ENCODE peak calls at places on chromosomes 7 and 10, in nine cellular contexts. W is AG09309, X is HL-60, T is retinal pigment epithelial cell, K is astrocyte of the spinal cord, M is BJ, Y is psoas muscle, A is MM.1S, L is HepG2. E is an unnamed sample.

GRCh38 chr10:103396789-103397087 is 312 bp downstream of the PDCD11 start:
- DNase-seq in W (no peak), X (no peak), T (no peak), K (no peak), M (no peak), Y (no peak), A (no peak), L (no peak), E (no peak)

GRCh38 chr10:60425392-60426110 is 35.9 kb upstream of the ANK3 start:
- DNase-seq in W (no peak), X (no peak), T (peak; percentile 55), K (peak; percentile 73), M (no peak), Y (no peak), A (no peak), L (no peak), E (no peak)

GRCh38 chr10:91758303-91759146 is 39.7 kb upstream of the TNKS2 start:
- DNase-seq in W (peak; percentile 18), X (no peak), T (no peak), K (peak; percentile 79), M (peak; percentile 7), Y (no peak), A (peak; percentile 73), L (peak; percentile 72), E (peak; percentile 29)

GRCh38 chr7:142806021-142806353 is 35.2 kb downstream of the PRSS2 start:
- DNase-seq in W (no peak), X (no peak), T (no peak), K (no peak), M (no peak), Y (no peak), A (no peak), L (no peak), E (no peak)

GRCh38 chr10:60594476-60595051 is 183.7 kb upstream of the CDK1 start:
- DNase-seq in W (peak; percentile 5), X (no peak), T (no peak), K (peak; percentile 24), M (no peak), Y (no peak), A (no peak), L (no peak), E (no peak)

GRCh38 chr10:97020452-97021400 is 165.0 kb downstream of the SLIT1 start:
- DNase-seq in W (no peak), X (no peak), T (peak; percentile 45), K (peak; percentile 41), M (no peak), Y (peak; percentile 74), A (no peak), L (no peak), E (no peak)

GRCh38 chr7:135620980-135621850 is 41.1 kb upstream of the STMP1 start:
- DNase-seq in W (peak; percentile 80), X (peak; percentile 11), T (peak; percentile 58), K (peak; percentile 93), M (peak; percentile 65), Y (no peak), A (peak; percentile 65), L (peak; percentile 74), E (peak; percentile 63)

GRCh38 chr7:133796778-133797177 is 330.4 kb upstream of the LRGUK start:
- DNase-seq in W (no peak), X (no peak), T (no peak), K (no peak), M (no peak), Y (no peak), A (no peak), L (no peak), E (no peak)

GRCh38 chr10:17439552-17439951 is 14.8 kb downstream of the ST8SIA6 start:
- DNase-seq in W (no peak), X (no peak), T (no peak), K (no peak), M (no peak), Y (no peak), A (no peak), L (no peak), E (no peak)

GRCh38 chr10:988667-989545 is 672 bp downstream of the GTPBP4 start:
- DNase-seq in W (no peak), X (no peak), T (no peak), K (no peak), M (no peak), Y (no peak), A (no peak), L (no peak), E (no peak)

GRCh38 chr7:120028636-120029035 is 244.3 kb upstream of the KCND2 start:
- DNase-seq in W (no peak), X (no peak), T (no peak), K (no peak), M (no peak), Y (no peak), A (no peak), L (no peak), E (peak; percentile 1)

GRCh38 chr10:48725708-48726107 is 41.0 kb downstream of the WDFY4 start:
- DNase-seq in W (no peak), X (no peak), T (no peak), K (no peak), M (no peak), Y (no peak), A (no peak), L (no peak), E (no peak)

GRCh38 chr10:24208661-24209420 is at the start of gene KIAA1217:
- DNase-seq in W (no peak), X (no peak), T (no peak), K (peak; percentile 61), M (no peak), Y (peak; percentile 88), A (peak; percentile 48), L (peak; percentile 76), E (peak; percentile 14)

GRCh38 chr10:101840102-101840684 is 3.4 kb downstream of the KCNIP2 start:
- DNase-seq in W (no peak), X (no peak), T (no peak), K (no peak), M (no peak), Y (no peak), A (no peak), L (no peak), E (no peak)

GRCh38 chr7:45709168-45710034 is 135.2 kb downstream of the ADCY1 start:
- DNase-seq in W (no peak), X (no peak), T (no peak), K (no peak), M (peak; percentile 32), Y (peak; percentile 79), A (no peak), L (no peak), E (peak; percentile 33)

GRCh38 chr10:486668-487067 is 202.8 kb downstream of the DIP2C start:
- DNase-seq in W (no peak), X (no peak), T (no peak), K (no peak), M (no peak), Y (peak; percentile 51), A (no peak), L (no peak), E (no peak)

GRCh38 chr7:138608292-138608691 is 92.9 kb downstream of the SVOPL start:
- DNase-seq in W (no peak), X (no peak), T (no peak), K (peak; percentile 59), M (no peak), Y (no peak), A (no peak), L (no peak), E (peak; percentile 7)

GRCh38 chr7:128076216-128076821 is 45.1 kb upstream of the LRRC4 start:
- DNase-seq in W (no peak), X (no peak), T (no peak), K (no peak), M (no peak), Y (peak; percentile 22), A (no peak), L (no peak), E (no peak)
- H3K4me3 ChIP-seq in W (no peak overlapping the region), X (no peak overlapping the region), T (no peak overlapping the region), K (no peak overlapping the region), M (no peak overlapping the region), Y (no peak overlapping the region), A (no peak overlapping the region), L (no peak overlapping the region), E (no peak overlapping the region)

DNA sequence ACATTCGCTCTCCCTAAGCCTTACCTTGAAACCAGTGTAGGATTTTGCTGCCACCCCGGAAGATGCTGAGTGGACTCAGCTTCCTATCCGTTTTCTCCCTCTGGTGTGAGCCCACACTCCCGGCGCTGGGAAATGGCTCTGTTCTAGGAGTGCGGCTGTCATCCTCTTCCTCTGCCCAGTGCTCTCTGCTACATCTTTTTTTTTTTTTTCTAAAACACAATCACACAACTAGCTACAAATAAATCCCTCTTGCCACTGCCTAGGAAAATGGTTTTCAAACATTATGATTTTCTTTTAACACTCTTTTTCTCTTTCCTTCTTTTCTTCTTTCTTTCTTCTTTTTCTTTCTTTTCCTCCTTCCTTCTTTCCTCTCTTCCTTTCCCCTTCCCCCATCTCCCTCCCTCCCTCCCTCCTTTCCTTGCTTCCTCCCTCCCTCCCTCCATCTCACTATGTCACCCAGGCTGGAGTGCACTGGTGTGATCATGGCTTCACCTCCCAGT is 27.9 kb upstream of the NMT2 start:
- DNase-seq in W (no peak), X (no peak), T (no peak), K (no peak), M (no peak), Y (no peak), A (no peak), L (no peak), E (no peak)
- H3K4me3 ChIP-seq in W (no peak overlapping the region), X (peak overlapping the region; percentile 18), T (no peak overlapping the region), K (no peak overlapping the region), M (no peak overlapping the region), Y (peak overlapping the region; percentile 36), A (no peak overlapping the region), L (no peak overlapping the region), E (no peak overlapping the region)

GRCh38 chr7:5377816-5378215 is 45.8 kb downstream of the TNRC18 start:
- DNase-seq in W (no peak), X (no peak), T (no peak), K (no peak), M (no peak), Y (no peak), A (no peak), L (no peak), E (no peak)
- H3K4me3 ChIP-seq in W (no peak overlapping the region), X (no peak overlapping the region), T (no peak overlapping the region), K (no peak overlapping the region), M (no peak overlapping the region), Y (no peak overlapping the region), A (no peak overlapping the region), L (no peak overlapping the region), E (no peak overlapping the region)

GRCh38 chr7:26657139-26657753 is 207.1 kb downstream of the SKAP2 start:
- DNase-seq in W (no peak), X (no peak), T (no peak), K (no peak), M (no peak), Y (no peak), A (no peak), L (no peak), E (no peak)
- H3K4me3 ChIP-seq in W (no peak overlapping the region), X (no peak overlapping the region), T (no peak overlapping the region), K (no peak overlapping the region), M (no peak overlapping the region), Y (no peak overlapping the region), A (no peak overlapping the region), L (no peak overlapping the region), E (no peak overlapping the region)

DNA sequence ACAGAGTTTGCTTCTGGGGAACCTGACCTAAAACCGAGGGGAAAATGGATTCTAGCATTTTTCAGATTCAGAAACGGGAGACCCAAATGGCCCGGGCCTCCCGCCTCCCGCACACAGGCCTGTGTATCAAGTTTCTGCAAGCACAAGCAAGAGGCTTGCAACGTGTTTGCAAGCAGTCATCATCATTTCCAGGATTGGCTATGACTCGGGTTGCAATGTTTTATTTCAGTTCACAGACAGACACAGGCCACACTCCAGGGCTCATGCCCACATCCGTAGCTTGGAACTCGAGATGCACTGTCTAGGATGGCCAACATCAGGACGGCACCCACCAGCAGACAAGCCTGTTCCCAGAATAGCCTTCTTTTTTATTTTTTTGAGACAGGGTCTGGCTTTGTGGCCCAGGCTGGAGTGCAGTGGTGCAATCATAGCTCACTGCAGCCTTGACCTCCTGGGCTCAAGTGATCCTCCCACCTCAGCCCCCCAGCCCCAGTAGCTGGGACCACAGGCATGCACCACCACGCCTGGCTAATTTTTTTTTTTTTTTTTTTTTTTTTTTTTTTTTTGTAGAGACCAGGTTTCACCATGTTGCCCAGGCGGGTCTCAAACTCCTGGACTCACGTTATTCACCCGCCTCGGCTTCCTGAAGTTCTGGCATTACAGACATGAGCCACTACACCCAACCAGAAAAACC is 68.1 kb upstream of the FOXK1 start:
- DNase-seq in W (peak; percentile 64), X (no peak), T (no peak), K (peak; percentile 65), M (no peak), Y (peak; percentile 70), A (no peak), L (no peak), E (no peak)
- H3K4me3 ChIP-seq in W (peak overlapping the region; percentile 33), X (no peak overlapping the region), T (no peak overlapping the region), K (no peak overlapping the region), M (no peak overlapping the region), Y (peak overlapping the region; percentile 56), A (no peak overlapping the region), L (peak overlapping the region; percentile 68), E (no peak overlapping the region)